ENCODE peak calls at places on chromosomes 6 and 20, in nine cellular contexts. E is CD8-positive, alpha-beta T cell; M is Karpas-422; U is CD8-positive, alpha-beta memory T cell; B is Peyer's patch; Q is uterus; Z is GM06990; G is neural progenitor cell; A is esophagus squamous epithelium. W is an unnamed sample.
A peak's percentile ranks its signal among the peaks of the same experiment; 100 is the strongest.

GRCh38 chr20:33791959-33792597 is 19.1 kb upstream of the CHMP4B start:
- DNase-seq in E (peak; percentile 40), M (peak; percentile 75), U (peak; percentile 20), B (peak; percentile 34), Q (peak; percentile 35), Z (peak; percentile 48), G (peak; percentile 62), A (no peak), W (no peak)

GRCh38 chr6:49576618-49577017 is 26.1 kb downstream of the C6orf141 start:
- DNase-seq in E (no peak), M (no peak), U (no peak), B (no peak), Q (no peak), Z (no peak), G (no peak), A (no peak), W (no peak)

GRCh38 chr6:140541288-140541687 is 1166.8 kb upstream of the CITED2 start:
- DNase-seq in E (no peak), M (no peak), U (no peak), B (no peak), Q (no peak), Z (no peak), G (no peak), A (no peak), W (no peak)

GRCh38 chr6:3687847-3688246 is 63.7 kb downstream of the PXDC1 start:
- DNase-seq in E (no peak), M (no peak), U (no peak), B (no peak), Q (no peak), Z (no peak), G (peak; percentile 59), A (no peak), W (no peak)

GRCh38 chr6:82237013-82237412 is 10.5 kb downstream of the IBTK start:
- DNase-seq in E (no peak), M (no peak), U (no peak), B (no peak), Q (no peak), Z (no peak), G (no peak), A (no peak), W (no peak)

GRCh38 chr6:111057074-111057752 is 30.1 kb upstream of the SLC16A10 start:
- DNase-seq in E (no peak), M (peak; percentile 83), U (peak; percentile 9), B (no peak), Q (no peak), Z (no peak), G (peak; percentile 51), A (no peak), W (no peak)

GRCh38 chr6:26214826-26215199 is 127.6 kb downstream of the HFE start:
- DNase-seq in E (no peak), M (no peak), U (no peak), B (no peak), Q (no peak), Z (peak; percentile 25), G (no peak), A (no peak), W (no peak)

GRCh38 chr6:139364302-139364981 is 10.0 kb downstream of the CITED2 start:
- DNase-seq in E (no peak), M (peak; percentile 87), U (peak; percentile 60), B (no peak), Q (no peak), Z (peak; percentile 6), G (peak; percentile 63), A (no peak), W (no peak)

GRCh38 chr6:111721677-111722219 is 116.1 kb upstream of the TRAF3IP2 start:
- DNase-seq in E (no peak), M (peak; percentile 94), U (peak; percentile 47), B (peak; percentile 55), Q (no peak), Z (no peak), G (peak; percentile 42), A (no peak), W (no peak)

GRCh38 chr6:130575971-130576370 is 210.2 kb downstream of the TMEM200A start:
- DNase-seq in E (peak; percentile 26), M (no peak), U (peak; percentile 70), B (peak; percentile 40), Q (no peak), Z (peak; percentile 70), G (no peak), A (no peak), W (no peak)

GRCh38 chr6:152207915-152208714 is 400.6 kb downstream of the ESR1 start:
- DNase-seq in E (no peak), M (no peak), U (no peak), B (no peak), Q (no peak), Z (no peak), G (no peak), A (no peak), W (no peak)

GRCh38 chr6:99589290-99589672 is 17.4 kb upstream of the PRDM13 start:
- DNase-seq in E (no peak), M (peak; percentile 44), U (no peak), B (no peak), Q (no peak), Z (no peak), G (peak; percentile 64), A (no peak), W (no peak)

GRCh38 chr6:170035896-170036295 is 255.0 kb downstream of the DLL1 start:
- DNase-seq in E (no peak), M (no peak), U (no peak), B (no peak), Q (no peak), Z (no peak), G (no peak), A (no peak), W (no peak)

GRCh38 chr6:104580452-104580851 is 279.3 kb downstream of the HACE1 start:
- DNase-seq in E (no peak), M (no peak), U (no peak), B (no peak), Q (no peak), Z (no peak), G (no peak), A (no peak), W (no peak)

GRCh38 chr20:63121246-63121645 is 94.7 kb downstream of the YTHDF1 start:
- DNase-seq in E (no peak), M (no peak), U (no peak), B (no peak), Q (no peak), Z (no peak), G (no peak), A (no peak), W (no peak)

GRCh38 chr6:38346291-38347079 is 293.2 kb downstream of the BTBD9 start:
- DNase-seq in E (no peak), M (no peak), U (no peak), B (no peak), Q (no peak), Z (no peak), G (no peak), A (no peak), W (peak; percentile 82)

GRCh38 chr20:52539891-52540290 is 348.3 kb upstream of the ZFP64 start:
- DNase-seq in E (no peak), M (peak; percentile 44), U (no peak), B (no peak), Q (no peak), Z (no peak), G (no peak), A (no peak), W (no peak)

GRCh38 chr6:19613678-19614077 is 223.5 kb upstream of the ID4 start:
- DNase-seq in E (no peak), M (no peak), U (no peak), B (no peak), Q (no peak), Z (no peak), G (peak; percentile 5), A (no peak), W (no peak)

GRCh38 chr6:3884007-3884745 is 35.0 kb downstream of the FAM50B start:
- DNase-seq in E (no peak), M (no peak), U (no peak), B (no peak), Q (no peak), Z (no peak), G (no peak), A (no peak), W (peak; percentile 31)

GRCh38 chr20:59470521-59470920 is 133.8 kb upstream of the PHACTR3 start:
- DNase-seq in E (no peak), M (no peak), U (no peak), B (no peak), Q (no peak), Z (no peak), G (no peak), A (no peak), W (no peak)
- H3K36me3 ChIP-seq in E (no peaks in the 10 kb centered on the region), M (no peaks in the 10 kb centered on the region), U (no peaks in the 10 kb centered on the region), B (no peaks in the 10 kb centered on the region), Q (no peaks in the 10 kb centered on the region), Z (no peaks in the 10 kb centered on the region), G (no peaks in the 10 kb centered on the region), A (no peaks in the 10 kb centered on the region), W (no peaks in the 10 kb centered on the region)

DNA sequence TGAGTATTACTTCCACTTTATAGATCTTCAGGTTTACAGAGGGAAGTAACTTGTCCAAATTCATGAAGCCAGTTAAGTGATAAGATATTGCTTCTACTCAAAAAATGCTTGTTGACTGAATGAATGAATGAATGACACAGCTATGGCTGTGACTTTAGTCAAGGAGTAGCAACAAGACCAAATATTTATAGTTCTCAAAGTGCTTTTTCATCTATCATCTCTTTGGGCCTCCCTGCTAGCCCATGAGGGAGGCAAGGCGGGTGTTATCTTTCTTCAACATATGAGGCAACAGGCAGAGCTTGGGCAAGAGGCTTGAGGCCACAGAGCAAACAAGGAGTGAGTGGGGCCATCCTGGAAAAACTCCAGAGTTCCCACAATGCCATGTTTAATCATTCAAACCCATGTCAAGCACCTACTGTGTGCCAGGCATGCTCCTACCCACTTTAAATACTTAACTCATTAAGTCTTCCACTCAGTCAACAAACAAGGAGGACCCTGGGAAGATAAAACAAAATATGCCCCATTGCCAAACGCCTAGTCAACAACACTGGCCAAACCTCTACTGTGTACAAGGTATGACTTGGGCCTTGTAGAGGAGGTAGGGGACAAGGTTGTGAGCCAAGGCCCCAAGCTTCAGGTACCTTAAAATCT is 15.9 kb downstream of the BCL2L1 start:
- DNase-seq in E (no peak), M (no peak), U (no peak), B (no peak), Q (no peak), Z (no peak), G (no peak), A (no peak), W (no peak)
- H3K4me3 ChIP-seq in E (no peak overlapping the region), M (no peak overlapping the region), U (no peak overlapping the region), B (no peak overlapping the region), Q (no peak overlapping the region), Z (no peak overlapping the region), G (no peak overlapping the region), A (no peak overlapping the region), W (no peak overlapping the region)

DNA sequence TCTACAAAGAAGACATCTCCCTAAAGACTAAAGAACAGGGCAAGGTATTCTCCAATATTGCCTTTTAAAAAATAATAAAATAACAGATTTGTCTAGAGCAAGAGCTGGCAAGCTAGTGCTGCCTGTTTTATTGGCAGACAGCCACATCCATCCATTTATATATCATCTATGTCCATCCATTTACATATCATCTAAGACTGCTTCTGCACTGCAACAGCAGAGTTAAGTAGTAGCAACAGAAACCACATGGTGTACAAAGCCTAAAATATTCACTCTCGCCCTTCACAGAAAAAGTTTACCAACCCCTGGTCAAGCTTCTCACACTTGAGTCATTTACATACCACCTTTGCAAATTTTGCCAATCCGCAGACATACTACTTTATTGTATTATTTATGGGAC is 133.8 kb downstream of the ZMYND8 start:
- DNase-seq in E (no peak), M (peak; percentile 56), U (no peak), B (no peak), Q (no peak), Z (no peak), G (no peak), A (no peak), W (no peak)
- H3K36me3 ChIP-seq in E (peaks cover 44% of the 10 kb centered on the region), M (peaks cover 62% of the 10 kb centered on the region), U (peaks cover 45% of the 10 kb centered on the region), B (no peaks in the 10 kb centered on the region), Q (no peaks in the 10 kb centered on the region), Z (peaks cover 35% of the 10 kb centered on the region), G (peaks cover 14% of the 10 kb centered on the region), A (peaks cover 100% of the 10 kb centered on the region), W (peaks cover 20% of the 10 kb centered on the region)

GRCh38 chr6:16930432-16930831 is 169.2 kb upstream of the ATXN1 start:
- DNase-seq in E (no peak), M (no peak), U (no peak), B (no peak), Q (no peak), Z (no peak), G (no peak), A (no peak), W (no peak)
- H3K4me3 ChIP-seq in E (no peak overlapping the region), M (no peak overlapping the region), U (no peak overlapping the region), B (no peak overlapping the region), Q (no peak overlapping the region), Z (no peak overlapping the region), G (no peak overlapping the region), A (no peak overlapping the region), W (no peak overlapping the region)

W was measured in BJ.